ENCODE peak calls at places on chromosomes 16 and 17, in five cellular contexts. R is left lung, C is kidney epithelial cell, O is fibroblast of pulmonary artery, E is GM13976. V is an unnamed sample.

GRCh38 chr16:49281481-49281842 is at the start of gene CBLN1:
- DNase-seq in R (no peak), C (no peak), O (no peak), E (no peak), V (no peak)

GRCh38 chr17:83010323-83011200 is 68.8 kb upstream of the METRNL start:
- DNase-seq in R (peak), C (no peak), O (no peak), E (peak), V (no peak)

GRCh38 chr17:71634376-71634775 is 486.4 kb upstream of the SOX9 start:
- DNase-seq in R (no peak), C (no peak), O (no peak), E (no peak), V (no peak)

GRCh38 chr16:64242510-64242909 is 879.4 kb downstream of the CDH11 start:
- DNase-seq in R (no peak), C (no peak), O (no peak), E (no peak), V (no peak)

GRCh38 chr16:25109643-25110042 is 1.9 kb upstream of the LCMT1 start:
- DNase-seq in R (no peak), C (peak), O (peak), E (no peak), V (no peak)

GRCh38 chr17:66076546-66077190 is 115.3 kb downstream of the CEP112 start:
- DNase-seq in R (no peak), C (no peak), O (no peak), E (no peak), V (no peak)

GRCh38 chr17:70407501-70407900 is 238.2 kb downstream of the KCNJ2 start:
- DNase-seq in R (no peak), C (no peak), O (peak), E (no peak), V (no peak)

GRCh38 chr16:20883554-20884239 is 16.5 kb downstream of the DCUN1D3 start:
- DNase-seq in R (no peak), C (no peak), O (peak), E (no peak), V (no peak)

GRCh38 chr17:2880050-2880449 is 83.8 kb downstream of the RAP1GAP2 start:
- DNase-seq in R (no peak), C (no peak), O (no peak), E (no peak), V (no peak)

GRCh38 chr16:7745321-7745720 is 412.7 kb downstream of the RBFOX1 start:
- DNase-seq in R (no peak), C (no peak), O (no peak), E (no peak), V (no peak)

GRCh38 chr17:11330871-11331270 is 89.9 kb downstream of the SHISA6 start:
- DNase-seq in R (no peak), C (peak), O (no peak), E (no peak), V (no peak)

GRCh38 chr16:349211-349610 is 3.3 kb downstream of the AXIN1 start:
- DNase-seq in R (no peak), C (no peak), O (no peak), E (peak), V (no peak)

GRCh38 chr17:9291912-9292562 is 270.7 kb downstream of the NTN1 start:
- DNase-seq in R (no peak), C (no peak), O (peak), E (peak), V (no peak)

GRCh38 chr17:55487727-55488436 is 23.4 kb downstream of the SMIM36 start:
- DNase-seq in R (no peak), C (no peak), O (peak), E (no peak), V (no peak)

GRCh38 chr16:85959686-85960085 is 60.7 kb downstream of the IRF8 start:
- DNase-seq in R (no peak), C (no peak), O (no peak), E (no peak), V (no peak)

GRCh38 chr17:35129154-35129972 is 7.9 kb downstream of the FNDC8 start:
- DNase-seq in R (no peak), C (no peak), O (no peak), E (no peak), V (no peak)

GRCh38 chr16:87733190-87733589 is 32.6 kb downstream of the KLHDC4 start:
- DNase-seq in R (no peak), C (no peak), O (no peak), E (no peak), V (no peak)

GRCh38 chr16:27547134-27547533 is 2.6 kb downstream of the GTF3C1 start:
- DNase-seq in R (no peak), C (peak), O (peak), E (peak), V (no peak)

GRCh38 chr17:30970757-30971567 is at the start of gene RNF135:
- DNase-seq in R (peak), C (peak), O (peak), E (peak), V (peak)
- TF ChIP-seq CTCF in R (peak), C (no peak), O (no peak), E (no peak), V (no peak)

GRCh38 chr17:74748279-74748528 is 224 bp upstream of the NHERF1 start:
- DNase-seq in R (no peak), C (no peak), O (no peak), E (no peak), V (no peak)
- TF ChIP-seq CTCF in R (peak), C (no peak), O (no peak), E (no peak), V (no peak)

GRCh38 chr17:60109161-60109560 is 30.4 kb upstream of the HEATR6 start:
- DNase-seq in R (no peak), C (no peak), O (no peak), E (no peak), V (no peak)
- TF ChIP-seq CTCF in R (no peak), C (no peak), O (no peak), E (no peak), V (no peak)

DNA sequence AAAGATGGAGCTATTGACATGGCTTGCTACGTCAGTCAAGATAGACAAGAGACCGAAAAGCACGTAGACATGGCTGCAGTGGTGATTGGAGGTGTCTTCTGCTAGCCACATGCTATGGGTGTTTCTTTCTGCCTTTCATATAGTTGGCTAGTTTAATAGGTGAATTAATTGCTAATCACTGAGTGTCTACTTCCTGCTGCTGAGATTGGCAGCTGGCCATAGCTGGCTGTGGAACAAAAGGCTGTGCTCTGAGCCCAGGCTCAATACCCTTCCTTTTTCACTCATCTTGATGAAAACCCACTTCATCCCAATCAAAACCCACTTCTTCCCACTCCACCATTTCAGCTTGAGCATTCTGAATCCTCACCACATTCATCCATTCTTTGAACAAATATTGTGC is 221.4 kb upstream of the MAF start:
- DNase-seq in R (no peak), C (no peak), O (no peak), E (no peak), V (no peak)
- TF ChIP-seq CTCF in R (no peak), C (no peak), O (no peak), E (no peak), V (no peak)

DNA sequence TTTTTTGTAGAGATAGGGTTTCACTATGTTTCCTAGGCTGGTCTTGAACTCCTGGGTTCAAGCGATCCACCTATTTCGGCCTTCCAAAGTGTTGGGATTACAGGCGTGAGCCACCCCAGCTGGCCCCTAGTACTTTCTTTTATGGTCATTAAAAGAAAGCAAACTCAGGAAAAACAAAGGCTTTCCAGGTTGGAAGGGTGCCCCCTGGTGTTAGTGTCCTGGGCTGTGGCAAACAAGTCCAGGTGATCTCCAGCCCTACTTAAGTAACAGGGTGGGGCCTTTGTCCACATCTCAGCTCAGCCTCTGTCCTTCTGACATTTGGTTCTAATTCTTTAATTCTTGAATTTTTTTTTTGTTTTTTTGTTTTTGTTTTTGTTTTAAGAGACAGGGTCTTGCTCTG is 6.9 kb downstream of the IGFBP4 start:
- DNase-seq in R (peak), C (no peak), O (peak), E (peak), V (no peak)
- TF ChIP-seq CTCF in R (peak), C (peak), O (peak), E (peak), V (peak)

GRCh38 chr16:73549960-73550359 is 502.0 kb upstream of the ZFHX3 start:
- DNase-seq in R (no peak), C (no peak), O (no peak), E (no peak), V (no peak)

GRCh38 chr16:73545713-73546112 is 497.8 kb upstream of the ZFHX3 start:
- DNase-seq in R (no peak), C (no peak), O (no peak), E (no peak), V (no peak)

GRCh38 chr16:73544266-73544665 is 496.3 kb upstream of the ZFHX3 start:
- DNase-seq in R (no peak), C (no peak), O (no peak), E (no peak), V (no peak)

GRCh38 chr16:73546351-73546845 is 498.5 kb upstream of the ZFHX3 start:
- DNase-seq in R (no peak), C (no peak), O (no peak), E (no peak), V (no peak)
- TF ChIP-seq CTCF in R (no peak), C (no peak), O (no peak), E (no peak), V (no peak)